ENCODE peak calls at places on chromosomes 3 and 15, in ten cellular contexts. One of them, this sample, is unnamed.

GRCh38 chr3:55473788-55474187 is 13.3 kb downstream of the WNT5A start:
- DNase-seq in omental fat pad: no peak
- DNase-seq in MM.1S: no peak
- DNase-seq in fibroblast of pulmonary artery: no peak
- DNase-seq in astrocyte of the spinal cord: no peak
- DNase-seq in nephron progenitor cell: no peak
- DNase-seq in dorsolateral prefrontal cortex: no peak
- DNase-seq in neural crest cell: no peak
- DNase-seq in cardiac muscle cell: no peak
- DNase-seq in MCF 10A: no peak
- DNase-seq in this sample: no peak

GRCh38 chr15:31440754-31441298 is 114.2 kb downstream of the KLF13 start:
- DNase-seq in omental fat pad: no peak
- DNase-seq in MM.1S: no peak
- DNase-seq in fibroblast of pulmonary artery: peak
- DNase-seq in astrocyte of the spinal cord: peak
- DNase-seq in nephron progenitor cell: peak
- DNase-seq in dorsolateral prefrontal cortex: peak
- DNase-seq in neural crest cell: no peak
- DNase-seq in cardiac muscle cell: peak
- DNase-seq in MCF 10A: no peak
- DNase-seq in this sample: no peak

GRCh38 chr3:123663977-123664376 is 79.1 kb upstream of the HACD2 start:
- DNase-seq in omental fat pad: no peak
- DNase-seq in MM.1S: no peak
- DNase-seq in fibroblast of pulmonary artery: no peak
- DNase-seq in astrocyte of the spinal cord: no peak
- DNase-seq in nephron progenitor cell: no peak
- DNase-seq in dorsolateral prefrontal cortex: no peak
- DNase-seq in neural crest cell: no peak
- DNase-seq in cardiac muscle cell: no peak
- DNase-seq in MCF 10A: no peak
- DNase-seq in this sample: no peak

GRCh38 chr3:197302033-197302432 is 3.6 kb upstream of the DLG1 start:
- DNase-seq in omental fat pad: no peak
- DNase-seq in MM.1S: no peak
- DNase-seq in fibroblast of pulmonary artery: no peak
- DNase-seq in astrocyte of the spinal cord: no peak
- DNase-seq in nephron progenitor cell: no peak
- DNase-seq in dorsolateral prefrontal cortex: no peak
- DNase-seq in neural crest cell: no peak
- DNase-seq in cardiac muscle cell: no peak
- DNase-seq in MCF 10A: no peak
- DNase-seq in this sample: no peak

GRCh38 chr3:141386611-141387110 is 18.4 kb downstream of the ZBTB38 start:
- DNase-seq in omental fat pad: no peak
- DNase-seq in MM.1S: peak
- DNase-seq in fibroblast of pulmonary artery: peak
- DNase-seq in astrocyte of the spinal cord: no peak
- DNase-seq in nephron progenitor cell: no peak
- DNase-seq in dorsolateral prefrontal cortex: peak
- DNase-seq in neural crest cell: no peak
- DNase-seq in cardiac muscle cell: no peak
- DNase-seq in MCF 10A: no peak
- DNase-seq in this sample: no peak

GRCh38 chr3:195838714-195839113 is 27.0 kb upstream of the MUC4 start:
- DNase-seq in omental fat pad: no peak
- DNase-seq in MM.1S: no peak
- DNase-seq in fibroblast of pulmonary artery: no peak
- DNase-seq in astrocyte of the spinal cord: no peak
- DNase-seq in nephron progenitor cell: no peak
- DNase-seq in dorsolateral prefrontal cortex: no peak
- DNase-seq in neural crest cell: no peak
- DNase-seq in cardiac muscle cell: no peak
- DNase-seq in MCF 10A: no peak
- DNase-seq in this sample: no peak

GRCh38 chr3:61521229-61521628 is 40.1 kb upstream of the PTPRG start:
- DNase-seq in omental fat pad: no peak
- DNase-seq in MM.1S: peak
- DNase-seq in fibroblast of pulmonary artery: no peak
- DNase-seq in astrocyte of the spinal cord: no peak
- DNase-seq in nephron progenitor cell: peak
- DNase-seq in dorsolateral prefrontal cortex: no peak
- DNase-seq in neural crest cell: no peak
- DNase-seq in cardiac muscle cell: no peak
- DNase-seq in MCF 10A: no peak
- DNase-seq in this sample: no peak

GRCh38 chr15:67100808-67101581 is 35.6 kb downstream of the SMAD3 start:
- DNase-seq in omental fat pad: no peak
- DNase-seq in MM.1S: peak
- DNase-seq in fibroblast of pulmonary artery: no peak
- DNase-seq in astrocyte of the spinal cord: no peak
- DNase-seq in nephron progenitor cell: no peak
- DNase-seq in dorsolateral prefrontal cortex: no peak
- DNase-seq in neural crest cell: no peak
- DNase-seq in cardiac muscle cell: no peak
- DNase-seq in MCF 10A: no peak
- DNase-seq in this sample: no peak

GRCh38 chr15:61746589-61746988 is 313.7 kb downstream of the VPS13C start:
- DNase-seq in omental fat pad: no peak
- DNase-seq in MM.1S: no peak
- DNase-seq in fibroblast of pulmonary artery: no peak
- DNase-seq in astrocyte of the spinal cord: no peak
- DNase-seq in nephron progenitor cell: no peak
- DNase-seq in dorsolateral prefrontal cortex: no peak
- DNase-seq in neural crest cell: no peak
- DNase-seq in cardiac muscle cell: no peak
- DNase-seq in MCF 10A: no peak
- DNase-seq in this sample: no peak

GRCh38 chr3:24428470-24428869 is 66.2 kb downstream of the THRB start:
- DNase-seq in omental fat pad: no peak
- DNase-seq in MM.1S: no peak
- DNase-seq in fibroblast of pulmonary artery: no peak
- DNase-seq in astrocyte of the spinal cord: no peak
- DNase-seq in nephron progenitor cell: no peak
- DNase-seq in dorsolateral prefrontal cortex: no peak
- DNase-seq in neural crest cell: no peak
- DNase-seq in cardiac muscle cell: no peak
- DNase-seq in MCF 10A: no peak
- DNase-seq in this sample: no peak

DNA sequence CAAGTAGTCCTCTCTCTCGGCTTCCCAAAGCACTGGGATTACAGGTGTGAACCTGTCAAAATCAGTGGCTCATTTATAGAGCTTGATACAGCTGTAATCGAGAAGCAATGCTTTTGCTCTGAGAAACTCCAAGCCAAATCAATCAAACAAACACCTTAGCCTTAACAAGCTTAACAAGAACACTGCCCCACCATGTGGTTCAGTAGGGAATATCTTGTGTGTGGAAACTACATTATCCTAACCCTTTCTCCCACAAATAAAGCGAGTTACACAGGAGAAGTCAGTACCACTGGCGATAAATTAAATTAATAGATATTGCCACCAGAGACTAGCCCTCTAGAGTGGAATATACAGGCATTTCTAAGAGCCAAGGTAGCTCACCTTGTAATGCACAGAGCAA is 13.9 kb downstream of the CDAN1 start:
- DNase-seq in omental fat pad: no peak
- DNase-seq in MM.1S: no peak
- DNase-seq in fibroblast of pulmonary artery: no peak
- DNase-seq in astrocyte of the spinal cord: no peak
- DNase-seq in nephron progenitor cell: no peak
- DNase-seq in dorsolateral prefrontal cortex: no peak
- DNase-seq in neural crest cell: no peak
- DNase-seq in cardiac muscle cell: no peak
- DNase-seq in MCF 10A: peak
- DNase-seq in this sample: no peak
- TF ChIP-seq CTCF in omental fat pad: no peak
- TF ChIP-seq CTCF in MM.1S: no peak
- TF ChIP-seq CTCF in fibroblast of pulmonary artery: peak
- TF ChIP-seq CTCF in astrocyte of the spinal cord: peak
- TF ChIP-seq CTCF in nephron progenitor cell: peak
- TF ChIP-seq CTCF in dorsolateral prefrontal cortex: peak
- TF ChIP-seq CTCF in neural crest cell: peak
- TF ChIP-seq CTCF in cardiac muscle cell: peak
- TF ChIP-seq CTCF in MCF 10A: no peak
- TF ChIP-seq CTCF in this sample: no peak

DNA sequence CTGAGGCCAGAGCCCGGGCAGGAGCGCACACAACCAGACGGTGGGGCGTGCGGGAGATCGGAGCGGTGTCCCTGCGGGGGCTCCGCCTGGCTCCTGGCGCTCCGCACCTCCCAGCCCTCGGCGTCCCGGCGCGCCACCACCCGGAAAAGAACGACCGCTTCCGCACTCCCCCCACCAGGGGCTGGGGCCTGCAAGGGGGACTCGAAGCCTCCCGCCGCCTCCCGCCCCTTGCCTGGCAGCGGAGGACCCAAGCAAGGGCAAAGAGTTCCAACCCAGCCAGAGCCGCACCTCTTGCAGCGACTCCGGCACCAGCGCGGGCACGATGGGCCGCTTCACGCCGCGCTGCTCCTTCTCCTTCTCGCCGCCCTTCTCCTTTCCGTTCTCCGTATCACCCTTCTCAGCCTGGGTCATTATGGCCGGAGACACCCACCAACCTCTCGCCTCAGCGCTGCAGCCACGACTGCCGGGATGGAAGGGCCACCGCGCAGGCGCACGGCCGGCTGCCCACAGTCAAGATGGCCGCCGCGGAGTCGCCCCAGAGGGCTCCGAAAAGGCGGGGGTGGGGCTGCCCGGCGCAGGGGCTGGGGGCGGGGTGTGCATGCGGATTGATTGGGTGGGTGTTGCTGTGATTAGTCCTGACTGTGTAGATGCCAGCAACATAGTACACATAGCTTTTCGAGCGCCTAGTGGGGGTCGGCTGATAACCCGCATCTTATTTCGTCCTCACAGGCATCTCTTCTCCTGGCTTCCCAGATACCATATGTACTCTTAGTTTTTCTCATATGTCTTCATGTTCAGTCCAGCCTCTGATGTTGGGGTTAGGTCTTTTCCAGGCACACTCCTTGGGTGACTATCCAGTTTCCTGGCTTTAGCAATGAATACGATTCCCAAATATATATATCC is at the start of gene ACTR8:
- DNase-seq in omental fat pad: peak
- DNase-seq in MM.1S: peak
- DNase-seq in fibroblast of pulmonary artery: peak
- DNase-seq in astrocyte of the spinal cord: peak
- DNase-seq in nephron progenitor cell: peak
- DNase-seq in dorsolateral prefrontal cortex: peak
- DNase-seq in neural crest cell: peak
- DNase-seq in cardiac muscle cell: peak
- DNase-seq in MCF 10A: peak
- DNase-seq in this sample: peak
- TF ChIP-seq CTCF in omental fat pad: no peak
- TF ChIP-seq CTCF in MM.1S: no peak
- TF ChIP-seq CTCF in fibroblast of pulmonary artery: no peak
- TF ChIP-seq CTCF in astrocyte of the spinal cord: no peak
- TF ChIP-seq CTCF in nephron progenitor cell: no peak
- TF ChIP-seq CTCF in dorsolateral prefrontal cortex: no peak
- TF ChIP-seq CTCF in neural crest cell: peak
- TF ChIP-seq CTCF in cardiac muscle cell: no peak
- TF ChIP-seq CTCF in MCF 10A: no peak
- TF ChIP-seq CTCF in this sample: peak

GRCh38 chr3:14125193-14126016 is 553 bp downstream of the TMEM43 start:
- DNase-seq in omental fat pad: no peak
- DNase-seq in MM.1S: peak
- DNase-seq in fibroblast of pulmonary artery: peak
- DNase-seq in astrocyte of the spinal cord: peak
- DNase-seq in nephron progenitor cell: peak
- DNase-seq in dorsolateral prefrontal cortex: peak
- DNase-seq in neural crest cell: no peak
- DNase-seq in cardiac muscle cell: peak
- DNase-seq in MCF 10A: peak
- DNase-seq in this sample: peak

GRCh38 chr3:14127106-14127505 is 2.3 kb downstream of the TMEM43 start:
- DNase-seq in omental fat pad: no peak
- DNase-seq in MM.1S: no peak
- DNase-seq in fibroblast of pulmonary artery: no peak
- DNase-seq in astrocyte of the spinal cord: no peak
- DNase-seq in nephron progenitor cell: no peak
- DNase-seq in dorsolateral prefrontal cortex: no peak
- DNase-seq in neural crest cell: no peak
- DNase-seq in cardiac muscle cell: no peak
- DNase-seq in MCF 10A: no peak
- DNase-seq in this sample: no peak

GRCh38 chr3:14126017-14126902 is 1.4 kb downstream of the TMEM43 start:
- DNase-seq in omental fat pad: no peak
- DNase-seq in MM.1S: no peak
- DNase-seq in fibroblast of pulmonary artery: no peak
- DNase-seq in astrocyte of the spinal cord: no peak
- DNase-seq in nephron progenitor cell: no peak
- DNase-seq in dorsolateral prefrontal cortex: no peak
- DNase-seq in neural crest cell: no peak
- DNase-seq in cardiac muscle cell: no peak
- DNase-seq in MCF 10A: no peak
- DNase-seq in this sample: no peak

GRCh38 chr3:14128724-14129123 is 3.9 kb downstream of the TMEM43 start:
- DNase-seq in omental fat pad: no peak
- DNase-seq in MM.1S: no peak
- DNase-seq in fibroblast of pulmonary artery: no peak
- DNase-seq in astrocyte of the spinal cord: no peak
- DNase-seq in nephron progenitor cell: no peak
- DNase-seq in dorsolateral prefrontal cortex: no peak
- DNase-seq in neural crest cell: no peak
- DNase-seq in cardiac muscle cell: no peak
- DNase-seq in MCF 10A: no peak
- DNase-seq in this sample: no peak

DNA sequence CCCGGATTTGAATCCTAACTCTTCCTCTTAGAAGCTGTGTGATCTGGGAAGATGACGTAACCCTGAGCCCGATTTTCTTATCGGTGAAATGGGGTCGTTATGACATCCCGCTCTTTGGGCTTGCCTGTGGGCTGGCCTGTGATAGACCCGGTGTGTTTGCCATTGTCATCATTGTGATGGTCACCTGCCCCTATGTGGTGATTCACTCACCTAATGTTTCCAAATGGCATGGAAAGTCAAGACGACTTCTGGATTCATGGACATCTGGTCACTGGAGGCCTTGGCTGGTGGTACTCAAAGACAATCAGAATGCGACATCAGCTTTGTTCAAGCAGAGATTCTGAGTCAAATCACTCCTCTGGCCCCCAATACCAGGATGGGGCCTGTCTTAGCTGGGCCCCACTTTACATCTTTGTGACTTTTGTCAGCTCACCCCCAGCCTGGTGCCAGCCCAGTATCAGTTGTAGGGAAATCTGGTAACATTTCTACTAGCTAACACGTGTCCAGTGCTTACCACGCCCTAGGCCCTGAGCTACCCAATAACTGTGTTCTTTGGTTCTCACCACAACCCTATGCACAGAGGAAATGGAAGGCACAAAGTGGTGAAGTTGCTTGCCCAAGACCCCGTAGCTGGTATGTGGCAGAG is 2.8 kb downstream of the TMEM43 start:
- DNase-seq in omental fat pad: no peak
- DNase-seq in MM.1S: no peak
- DNase-seq in fibroblast of pulmonary artery: no peak
- DNase-seq in astrocyte of the spinal cord: no peak
- DNase-seq in nephron progenitor cell: no peak
- DNase-seq in dorsolateral prefrontal cortex: no peak
- DNase-seq in neural crest cell: no peak
- DNase-seq in cardiac muscle cell: no peak
- DNase-seq in MCF 10A: no peak
- DNase-seq in this sample: no peak
- TF ChIP-seq CTCF in omental fat pad: no peak
- TF ChIP-seq CTCF in MM.1S: no peak
- TF ChIP-seq CTCF in fibroblast of pulmonary artery: no peak
- TF ChIP-seq CTCF in astrocyte of the spinal cord: no peak
- TF ChIP-seq CTCF in nephron progenitor cell: no peak
- TF ChIP-seq CTCF in dorsolateral prefrontal cortex: no peak
- TF ChIP-seq CTCF in neural crest cell: no peak
- TF ChIP-seq CTCF in cardiac muscle cell: no peak
- TF ChIP-seq CTCF in MCF 10A: no peak
- TF ChIP-seq CTCF in this sample: no peak

GRCh38 chr15:36777941-36778340 is 198.5 kb downstream of the CDIN1 start:
- DNase-seq in omental fat pad: no peak
- DNase-seq in MM.1S: no peak
- DNase-seq in fibroblast of pulmonary artery: no peak
- DNase-seq in astrocyte of the spinal cord: no peak
- DNase-seq in nephron progenitor cell: no peak
- DNase-seq in dorsolateral prefrontal cortex: no peak
- DNase-seq in neural crest cell: no peak
- DNase-seq in cardiac muscle cell: no peak
- DNase-seq in MCF 10A: no peak
- DNase-seq in this sample: no peak
- TF ChIP-seq CTCF in omental fat pad: no peak
- TF ChIP-seq CTCF in MM.1S: no peak
- TF ChIP-seq CTCF in fibroblast of pulmonary artery: no peak
- TF ChIP-seq CTCF in astrocyte of the spinal cord: no peak
- TF ChIP-seq CTCF in nephron progenitor cell: no peak
- TF ChIP-seq CTCF in dorsolateral prefrontal cortex: no peak
- TF ChIP-seq CTCF in neural crest cell: no peak
- TF ChIP-seq CTCF in cardiac muscle cell: no peak
- TF ChIP-seq CTCF in MCF 10A: no peak
- TF ChIP-seq CTCF in this sample: no peak

This sample was measured in glutamatergic neuron.